ENCODE peak calls at places on chromosomes 11 and 22, in five cellular contexts. B is fibroblast of pulmonary artery, V is HFFc6, U is neural crest cell, P is pancreas. F is an unnamed sample.

GRCh38 chr11:2518112-2518982 is 73.5 kb downstream of the KCNQ1 start:
- DNase-seq in B (no peak), V (no peak), U (no peak), P (peak; percentile 15), F (peak; percentile 75)

GRCh38 chr22:32353840-32354239 is 3.8 kb upstream of the RFPL3 start:
- DNase-seq in B (no peak), V (no peak), U (no peak), P (no peak), F (no peak)

GRCh38 chr11:200224-201003 is 6.8 kb downstream of the BET1L start:
- DNase-seq in B (no peak), V (no peak), U (no peak), P (peak; percentile 20), F (peak; percentile 86)

GRCh38 chr22:31120642-31121041 is 2.1 kb upstream of the INPP5J start:
- DNase-seq in B (no peak), V (no peak), U (no peak), P (no peak), F (no peak)

GRCh38 chr11:61378713-61379313 is 13.6 kb upstream of the TMEM216 start:
- DNase-seq in B (peak; percentile 97), V (peak; percentile 96), U (no peak), P (no peak), F (no peak)

GRCh38 chr22:46754110-46754799 is 8.2 kb upstream of the TBC1D22A start:
- DNase-seq in B (peak; percentile 98), V (peak; percentile 98), U (no peak), P (peak; percentile 97), F (no peak)

GRCh38 chr11:111426615-111427014 is 47.5 kb upstream of the POU2AF1 start:
- DNase-seq in B (no peak), V (no peak), U (no peak), P (no peak), F (no peak)

GRCh38 chr11:94804874-94805273 is 36.7 kb downstream of the AMOTL1 start:
- DNase-seq in B (no peak), V (no peak), U (no peak), P (no peak), F (no peak)

GRCh38 chr22:39117585-39118191 is 20.6 kb downstream of the APOBEC3H start:
- DNase-seq in B (peak; percentile 69), V (peak; percentile 15), U (peak; percentile 46), P (no peak), F (no peak)

GRCh38 chr11:10855295-10855694 is 2.6 kb downstream of the ZBED5 start:
- DNase-seq in B (no peak), V (no peak), U (no peak), P (no peak), F (no peak)

GRCh38 chr11:35969089-35970046 is 25.5 kb downstream of the LDLRAD3 start:
- DNase-seq in B (no peak), V (no peak), U (no peak), P (peak; percentile 28), F (no peak)

GRCh38 chr11:27720277-27720830 is 20.1 kb upstream of the BDNF start:
- DNase-seq in B (peak; percentile 72), V (peak; percentile 39), U (peak; percentile 65), P (peak; percentile 37), F (no peak)

GRCh38 chr22:47933891-47934290 is 1171.4 kb downstream of the TBC1D22A start:
- DNase-seq in B (no peak), V (no peak), U (no peak), P (no peak), F (no peak)

GRCh38 chr11:111393096-111393495 is 14.0 kb upstream of the POU2AF1 start:
- DNase-seq in B (no peak), V (peak; percentile 3), U (no peak), P (no peak), F (no peak)

GRCh38 chr11:10727259-10727851 is 23.7 kb upstream of the CTR9 start:
- DNase-seq in B (no peak), V (peak; percentile 74), U (no peak), P (no peak), F (no peak)

GRCh38 chr11:27420722-27421572 is 51.6 kb downstream of the LGR4 start:
- DNase-seq in B (no peak), V (no peak), U (no peak), P (no peak), F (no peak)

GRCh38 chr22:23878219-23878618 is 16.0 kb upstream of the MIF start:
- DNase-seq in B (no peak), V (no peak), U (no peak), P (no peak), F (no peak)

GRCh38 chr22:28883917-28884753 is 763 bp downstream of the ZNRF3 start:
- DNase-seq in B (peak; percentile 52), V (no peak), U (peak; percentile 31), P (peak; percentile 65), F (peak; percentile 81)

GRCh38 chr22:17896552-17896951 is 122.3 kb upstream of the BID start:
- DNase-seq in B (peak; percentile 26), V (no peak), U (no peak), P (peak; percentile 49), F (no peak)

GRCh38 chr11:122108192-122108799 is 7.7 kb downstream of the BLID start:
- DNase-seq in B (peak; percentile 73), V (peak; percentile 48), U (peak; percentile 53), P (no peak), F (no peak)

GRCh38 chr11:101817536-101817935 is 97.3 kb upstream of the CEP126 start:
- DNase-seq in B (no peak), V (no peak), U (no peak), P (no peak), F (no peak)

GRCh38 chr22:46064236-46064965 is 85.9 kb upstream of the PPARA start:
- DNase-seq in B (no peak), V (no peak), U (no peak), P (peak; percentile 62), F (peak; percentile 65)

GRCh38 chr11:67558084-67558772 is 25.4 kb upstream of the GSTP1 start:
- DNase-seq in B (peak; percentile 34), V (no peak), U (no peak), P (no peak), F (no peak)

GRCh38 chr11:108511851-108512474 is 13.8 kb upstream of the POGLUT3 start:
- DNase-seq in B (peak; percentile 33), V (peak; percentile 71), U (no peak), P (no peak), F (no peak)

GRCh38 chr11:57474017-57474750 is 13.9 kb downstream of the RTN4RL2 start:
- DNase-seq in B (no peak), V (no peak), U (no peak), P (no peak), F (peak; percentile 61)
- TF ChIP-seq CTCF in B (no peak), V (no peak), U (no peak), P (no peak), F (no peak)

DNA sequence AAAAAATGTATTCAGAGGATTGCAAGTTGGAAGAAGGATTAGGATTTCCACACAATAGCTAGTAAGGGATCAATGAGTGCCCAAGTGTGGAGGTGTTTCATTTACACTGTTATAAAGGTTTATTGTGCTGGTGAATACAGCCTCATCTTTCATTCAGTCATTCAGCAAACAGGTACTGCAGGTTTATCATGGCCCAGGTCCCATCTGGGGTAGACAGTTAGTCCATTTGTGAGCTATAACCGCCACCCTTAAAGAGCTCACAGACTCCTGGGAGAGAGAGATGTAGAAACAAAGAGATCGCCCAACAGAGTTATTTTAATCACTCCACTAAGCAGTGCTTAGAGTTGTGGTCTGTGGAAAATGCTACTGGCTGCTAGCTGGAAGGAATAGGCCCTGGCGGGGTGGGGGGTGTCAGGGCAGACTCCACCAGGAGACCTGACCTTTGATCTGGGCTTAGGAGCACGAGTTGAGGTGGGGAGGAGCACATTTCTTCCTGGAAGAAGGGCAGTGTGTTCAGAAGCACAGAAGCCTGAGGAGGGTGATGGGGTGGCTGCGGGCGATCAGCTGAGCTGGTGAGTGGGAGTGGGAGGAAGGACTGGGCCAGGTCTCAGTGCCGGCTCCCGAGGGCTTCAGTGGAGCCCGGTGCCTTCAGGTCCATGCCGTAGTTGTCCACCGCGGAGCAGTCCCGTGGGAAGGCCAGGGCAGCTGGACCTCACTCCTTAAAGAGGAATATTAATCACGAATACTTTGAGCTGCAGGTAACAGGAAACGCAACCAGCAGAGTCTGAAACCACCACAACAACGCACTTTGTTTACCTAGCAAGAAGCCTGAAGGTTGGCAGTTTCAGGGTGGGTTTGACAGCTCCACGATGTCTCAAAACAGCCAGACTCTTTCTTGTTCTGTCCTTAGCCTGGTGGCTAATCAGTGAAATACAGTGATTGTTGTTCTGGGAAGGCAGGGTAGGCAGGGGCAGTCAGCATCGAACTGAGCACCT is 11.2 kb downstream of the TOM1 start:
- DNase-seq in B (no peak), V (no peak), U (no peak), P (no peak), F (no peak)
- TF ChIP-seq CTCF in B (no peak), V (no peak), U (no peak), P (no peak), F (no peak)

GRCh38 chr22:40510965-40511364 is 125.6 kb downstream of the MRTFA start:
- DNase-seq in B (no peak), V (no peak), U (no peak), P (no peak), F (no peak)

GRCh38 chr22:40509401-40510134 is 127.0 kb downstream of the MRTFA start:
- DNase-seq in B (peak; percentile 100), V (peak; percentile 57), U (no peak), P (peak; percentile 53), F (no peak)

GRCh38 chr22:40512426-40513136 is 123.9 kb downstream of the MRTFA start:
- DNase-seq in B (peak; percentile 100), V (peak; percentile 97), U (no peak), P (no peak), F (no peak)

GRCh38 chr22:40507491-40507890 is 129.0 kb downstream of the MRTFA start:
- DNase-seq in B (no peak), V (no peak), U (no peak), P (no peak), F (no peak)

DNA sequence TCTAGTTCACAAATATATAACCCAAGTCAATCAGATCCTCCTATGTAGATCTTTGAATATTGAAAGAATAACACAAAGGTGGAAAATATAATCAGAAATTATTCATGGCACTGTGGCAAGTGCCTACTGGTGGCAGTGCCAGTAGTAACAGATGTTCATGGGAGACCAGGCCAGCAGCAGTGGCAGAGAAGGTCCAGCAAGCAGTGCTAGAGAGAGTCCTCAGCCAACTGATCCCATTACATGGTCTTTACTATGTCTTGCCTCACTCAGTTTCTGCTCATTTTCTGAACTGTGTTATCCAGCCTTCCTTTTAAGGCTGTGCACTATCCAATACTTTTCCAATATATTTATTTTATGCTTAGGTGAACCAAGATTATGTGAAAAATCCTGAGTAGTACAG is 124.9 kb downstream of the MRTFA start:
- DNase-seq in B (peak; percentile 38), V (no peak), U (no peak), P (peak; percentile 59), F (no peak)
- TF ChIP-seq CTCF in B (peak; percentile 10), V (no peak), U (no peak), P (no peak), F (peak; percentile 27)

DNA sequence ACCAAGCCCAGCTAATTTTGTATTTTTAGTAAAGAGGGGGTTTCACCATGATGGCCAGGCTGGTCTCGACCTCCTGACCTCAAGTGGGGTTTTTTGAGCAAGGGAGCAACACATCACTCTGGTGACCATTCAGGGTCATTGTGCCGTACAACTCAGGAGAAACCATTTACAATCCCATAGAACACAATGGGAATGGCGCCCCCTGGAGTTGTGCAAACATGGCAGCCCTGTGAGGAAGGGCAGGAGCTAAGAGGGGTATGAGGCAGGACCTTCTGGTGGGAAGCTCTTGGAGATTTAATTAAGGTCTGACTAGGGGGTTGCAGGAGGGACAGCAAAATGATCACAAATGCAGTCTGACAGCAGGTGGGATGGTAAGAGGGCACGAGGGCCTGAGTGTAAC is 9.2 kb upstream of the CSF2RB start:
- DNase-seq in B (no peak), V (no peak), U (no peak), P (no peak), F (no peak)
- TF ChIP-seq CTCF in B (no peak), V (peak; percentile 48), U (peak; percentile 36), P (no peak), F (peak; percentile 35)

F was measured in chondrocyte.